ENCODE peak calls at places on chromosomes 12 and 14, in ten cellular contexts. J is neural crest cell; P is GM23338; I is HS-5; Q is left ventricle myocardium inferior; S is mucosa of gallbladder; V is fibroblast of the conjunctiva; L is endothelial cell; F is CD4-positive, CD25-positive, alpha-beta regulatory T cell; A is NCI-H345. H is an unnamed sample.

GRCh38 chr14:101062611-101063010 is 159.1 kb upstream of the RTL1 start:
- DNase-seq in J (no peak), P (no peak), I (no peak), Q (no peak), S (no peak), V (peak; percentile 10), L (no peak), F (no peak), A (no peak), H (no peak)

GRCh38 chr14:93709249-93709648 is 79.0 kb downstream of the PRIMA1 start:
- DNase-seq in J (no peak), P (no peak), I (peak; percentile 11), Q (no peak), S (no peak), V (no peak), L (no peak), F (no peak), A (no peak), H (no peak)

GRCh38 chr12:49092086-49092815 is 2.4 kb downstream of the DHH start:
- DNase-seq in J (peak; percentile 73), P (peak; percentile 90), I (no peak), Q (peak; percentile 37), S (no peak), V (no peak), L (peak; percentile 64), F (peak; percentile 56), A (no peak), H (no peak)

GRCh38 chr12:46371718-46372130 is 849 bp downstream of the SLC38A2 start:
- DNase-seq in J (no peak), P (no peak), I (no peak), Q (peak; percentile 67), S (peak; percentile 70), V (no peak), L (peak; percentile 57), F (peak; percentile 66), A (peak; percentile 15), H (peak; percentile 49)

GRCh38 chr12:124512667-124513296 is 54.6 kb downstream of the NCOR2 start:
- DNase-seq in J (peak; percentile 60), P (peak; percentile 98), I (peak; percentile 80), Q (peak; percentile 86), S (peak; percentile 84), V (peak; percentile 90), L (peak; percentile 46), F (no peak), A (no peak), H (no peak)

GRCh38 chr14:31395572-31396205 is 24.7 kb downstream of the HEATR5A start:
- DNase-seq in J (no peak), P (no peak), I (no peak), Q (no peak), S (no peak), V (no peak), L (no peak), F (no peak), A (no peak), H (no peak)

GRCh38 chr12:12510141-12510540 is 52.5 kb downstream of the DUSP16 start:
- DNase-seq in J (no peak), P (no peak), I (peak; percentile 65), Q (no peak), S (no peak), V (no peak), L (no peak), F (no peak), A (no peak), H (no peak)

GRCh38 chr14:105879503-105879866 is 353.1 kb downstream of the TMEM121 start:
- DNase-seq in J (no peak), P (no peak), I (no peak), Q (no peak), S (no peak), V (no peak), L (no peak), F (no peak), A (no peak), H (no peak)

GRCh38 chr14:98906123-98906995 is 365.6 kb downstream of the BCL11B start:
- DNase-seq in J (no peak), P (no peak), I (no peak), Q (no peak), S (peak; percentile 61), V (peak; percentile 5), L (no peak), F (no peak), A (peak; percentile 49), H (no peak)

GRCh38 chr12:54425696-54426095 is 6.6 kb upstream of the ITGA5 start:
- DNase-seq in J (no peak), P (no peak), I (no peak), Q (no peak), S (no peak), V (no peak), L (no peak), F (no peak), A (no peak), H (no peak)

GRCh38 chr12:89661706-89662330 is 46.8 kb downstream of the ATP2B1 start:
- DNase-seq in J (no peak), P (no peak), I (no peak), Q (no peak), S (no peak), V (no peak), L (no peak), F (peak; percentile 44), A (no peak), H (no peak)

GRCh38 chr12:5884846-5885245 is 60.2 kb downstream of the ANO2 start:
- DNase-seq in J (no peak), P (no peak), I (no peak), Q (no peak), S (no peak), V (no peak), L (no peak), F (no peak), A (no peak), H (no peak)

GRCh38 chr12:128783129-128783574 is 40.6 kb downstream of the SLC15A4 start:
- DNase-seq in J (no peak), P (no peak), I (no peak), Q (no peak), S (no peak), V (no peak), L (no peak), F (peak; percentile 50), A (no peak), H (peak; percentile 21)

GRCh38 chr12:66776974-66777373 is 98.1 kb upstream of the GRIP1 start:
- DNase-seq in J (no peak), P (no peak), I (no peak), Q (no peak), S (no peak), V (no peak), L (no peak), F (peak; percentile 68), A (no peak), H (peak; percentile 43)

GRCh38 chr14:96564389-96564788 is 62.2 kb downstream of the PAPOLA start:
- DNase-seq in J (no peak), P (no peak), I (no peak), Q (no peak), S (no peak), V (no peak), L (no peak), F (no peak), A (no peak), H (no peak)

GRCh38 chr12:119299130-119299529 is 35.4 kb upstream of the CCDC60 start:
- DNase-seq in J (no peak), P (no peak), I (no peak), Q (no peak), S (no peak), V (no peak), L (no peak), F (no peak), A (no peak), H (no peak)

GRCh38 chr14:50619569-50620141 is 48.5 kb downstream of the SAV1 start:
- DNase-seq in J (no peak), P (peak; percentile 60), I (no peak), Q (no peak), S (no peak), V (peak; percentile 36), L (no peak), F (peak; percentile 53), A (peak; percentile 3), H (no peak)

GRCh38 chr14:68977137-68977740 is 1.9 kb downstream of the ACTN1 start:
- DNase-seq in J (no peak), P (no peak), I (no peak), Q (no peak), S (no peak), V (no peak), L (no peak), F (peak; percentile 40), A (no peak), H (peak; percentile 40)

H was measured in stimulated activated CD8-positive, alpha-beta memory T cell treated with anti-CD3 and anti-CD28 coated beads, Interleukin-15, amount 100 ng/mL, for 48 hours.